ENCODE peak calls at places on chromosomes 7 and 10, in eight cellular contexts. I is adrenal gland; G is PC-3; E is hepatocyte; O is CD8-positive, alpha-beta memory T cell; P is A673; R is heart left ventricle; Q is SJSA1. A is an unnamed sample.

GRCh38 chr7:133436014-133436428 is 183.1 kb downstream of the EXOC4 start:
- DNase-seq in R (no peak), P (no peak), Q (no peak), E (no peak), G (no peak), O (no peak), I (peak; percentile 40), A (peak; percentile 74)

GRCh38 chr7:140078392-140078791 is 15.6 kb upstream of the PARP12 start:
- DNase-seq in P (no peak), R (no peak), O (no peak), I (no peak), Q (no peak), G (no peak), E (no peak), A (no peak)

GRCh38 chr10:122233857-122234348 is 37.2 kb upstream of the BTBD16 start:
- DNase-seq in P (no peak), E (no peak), R (no peak), G (no peak), Q (no peak), I (no peak), O (no peak), A (no peak)

GRCh38 chr10:127337801-127338200 is 141.4 kb upstream of the INSYN2A start:
- DNase-seq in O (no peak), E (no peak), Q (no peak), I (no peak), R (no peak), G (no peak), P (no peak), A (no peak)

GRCh38 chr7:4792537-4793126 is 17.2 kb downstream of the AP5Z1 start:
- DNase-seq in I (peak; percentile 72), O (no peak), Q (no peak), G (no peak), P (no peak), E (no peak), R (no peak), A (no peak)

GRCh38 chr7:68862736-68863135 is 735.5 kb upstream of the AUTS2 start:
- DNase-seq in R (no peak), E (no peak), I (no peak), O (no peak), P (no peak), G (no peak), Q (no peak), A (no peak)

GRCh38 chr7:22470981-22471380 is 29.0 kb downstream of the STEAP1B start:
- DNase-seq in R (no peak), E (no peak), I (no peak), Q (no peak), P (no peak), O (no peak), G (no peak), A (no peak)

GRCh38 chr10:22630229-22631174 is 83.9 kb downstream of the PIP4K2A start:
- DNase-seq in E (no peak), O (no peak), R (no peak), I (no peak), Q (no peak), G (no peak), P (peak; percentile 65), A (peak; percentile 50)

GRCh38 chr7:139481364-139481763 is 2.1 kb downstream of the KLRG2 start:
- DNase-seq in R (no peak), O (no peak), I (no peak), Q (no peak), G (no peak), P (no peak), E (no peak), A (no peak)

GRCh38 chr7:7681936-7682329 is 36.5 kb downstream of the RPA3 start:
- DNase-seq in G (no peak), O (no peak), Q (no peak), R (no peak), P (no peak), I (no peak), E (no peak), A (no peak)

GRCh38 chr10:99532687-99533495 is at the start of gene NKX2-3:
- DNase-seq in R (peak; percentile 75), I (no peak), P (peak; percentile 91), E (peak; percentile 63), G (peak; percentile 46), Q (no peak), O (no peak), A (no peak)

GRCh38 chr10:19142967-19143366 is 94.4 kb downstream of the MALRD1 start:
- DNase-seq in I (no peak), E (no peak), Q (no peak), R (no peak), O (no peak), G (no peak), P (no peak), A (no peak)

GRCh38 chr10:102408728-102409603 is 9.6 kb downstream of the PSD start:
- DNase-seq in E (peak; percentile 84), P (peak; percentile 73), R (no peak), O (peak; percentile 40), Q (no peak), G (no peak), I (no peak), A (no peak)

GRCh38 chr7:1370738-1371137 is 88.5 kb downstream of the MICALL2 start:
- DNase-seq in G (no peak), E (no peak), R (peak; percentile 44), Q (no peak), I (no peak), O (no peak), P (no peak), A (no peak)

GRCh38 chr7:106100863-106101262 is 11.2 kb downstream of the SYPL1 start:
- DNase-seq in R (no peak), E (no peak), Q (no peak), I (no peak), P (no peak), G (no peak), O (no peak), A (no peak)

GRCh38 chr10:48533951-48534720 is 70.7 kb downstream of the ARHGAP22 start:
- DNase-seq in E (no peak), G (no peak), I (no peak), O (no peak), P (no peak), Q (no peak), R (no peak), A (no peak)

GRCh38 chr7:11373546-11374142 is 400.0 kb downstream of the PHF14 start:
- DNase-seq in E (peak; percentile 26), O (no peak), G (peak; percentile 54), P (peak; percentile 39), Q (no peak), I (no peak), R (no peak), A (peak; percentile 0)

GRCh38 chr7:41702635-41703371 is at the start of gene INHBA:
- DNase-seq in E (peak; percentile 61), P (peak; percentile 27), R (no peak), O (no peak), G (peak; percentile 96), I (peak; percentile 44), Q (no peak), A (peak; percentile 95)

GRCh38 chr7:134627775-134628153 is 18.9 kb upstream of the BPGM start:
- DNase-seq in G (no peak), E (no peak), I (no peak), R (no peak), P (no peak), O (no peak), Q (no peak), A (no peak)

GRCh38 chr7:115475774-115476407 is 554.0 kb downstream of the MDFIC start:
- DNase-seq in R (no peak), I (no peak), O (no peak), G (peak; percentile 26), Q (no peak), E (peak; percentile 44), P (peak; percentile 42), A (no peak)

GRCh38 chr7:13932131-13932530 is 57.3 kb downstream of the ETV1 start:
- DNase-seq in R (no peak), O (no peak), I (no peak), G (no peak), Q (no peak), P (no peak), E (no peak), A (no peak)

GRCh38 chr7:50653116-50653854 is 88.1 kb upstream of the DDC start:
- DNase-seq in Q (peak; percentile 22), P (no peak), O (no peak), I (peak; percentile 33), G (no peak), E (peak; percentile 71), R (no peak), A (no peak)

GRCh38 chr10:97065128-97065527 is 120.6 kb downstream of the SLIT1 start:
- DNase-seq in R (no peak), I (no peak), P (no peak), E (no peak), Q (no peak), G (peak; percentile 68), O (no peak), A (peak; percentile 19)

GRCh38 chr7:27689045-27689877 is 26.6 kb upstream of the HIBADH start:
- DNase-seq in Q (no peak), P (peak; percentile 9), O (no peak), I (peak; percentile 60), G (peak; percentile 67), E (peak; percentile 45), R (no peak), A (no peak)

GRCh38 chr7:140433396-140433795 is 29.5 kb downstream of the RAB19 start:
- DNase-seq in R (no peak), E (no peak), G (no peak), I (no peak), Q (no peak), O (no peak), P (no peak), A (no peak)

DNA sequence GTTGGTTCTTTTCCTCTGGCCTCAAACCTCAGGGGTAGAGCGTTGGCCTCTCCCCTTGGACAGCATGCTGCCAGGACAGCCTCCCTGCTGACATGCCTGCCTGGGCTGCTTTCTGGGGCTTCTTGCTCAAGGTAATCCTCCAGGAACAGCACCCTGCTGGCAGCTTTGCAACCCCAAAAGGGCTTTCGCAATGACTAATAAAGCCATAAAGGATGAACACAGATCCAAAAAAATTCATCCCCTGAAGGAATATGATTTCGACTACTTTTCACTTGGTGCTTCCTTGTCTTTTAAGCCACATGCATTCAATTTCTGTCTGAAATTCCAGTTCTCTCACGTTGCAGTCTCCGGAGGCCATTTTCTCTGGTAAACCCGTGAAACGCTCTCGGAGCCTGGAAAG is 15.1 kb upstream of the SH3PXD2A start:
- DNase-seq in P (peak; percentile 61), G (peak; percentile 79), I (no peak), O (no peak), Q (no peak), E (no peak), R (no peak), A (peak; percentile 98)
- H3K27ac ChIP-seq in P (no peak overlapping the region), G (peak overlapping the region; percentile 94), I (no peak overlapping the region), O (no peak overlapping the region), Q (no peak overlapping the region), E (peak overlapping the region; percentile 7), R (no peak overlapping the region), A (peak overlapping the region; percentile 99)

GRCh38 chr7:79789584-79790345 is 336.3 kb upstream of the MAGI2 start:
- DNase-seq in P (no peak), I (no peak), R (no peak), O (no peak), E (no peak), Q (no peak), G (no peak), A (no peak)
- H3K27ac ChIP-seq in P (no peak overlapping the region), I (no peak overlapping the region), R (no peak overlapping the region), O (no peak overlapping the region), E (no peak overlapping the region), Q (no peak overlapping the region), G (no peak overlapping the region), A (no peak overlapping the region)

GRCh38 chr10:15141136-15142067 is 27.1 kb downstream of the NMT2 start:
- DNase-seq in Q (no peak), R (no peak), P (peak; percentile 53), O (no peak), G (no peak), I (no peak), E (no peak), A (no peak)
- H3K27ac ChIP-seq in Q (no peak overlapping the region), R (no peak overlapping the region), P (no peak overlapping the region), O (no peak overlapping the region), G (no peak overlapping the region), I (no peak overlapping the region), E (no peak overlapping the region), A (no peak overlapping the region)

GRCh38 chr10:80497187-80498038 is 40.3 kb upstream of the SH2D4B start:
- DNase-seq in O (no peak), P (no peak), R (peak; percentile 77), E (no peak), I (peak; percentile 62), G (no peak), Q (peak; percentile 39), A (no peak)
- H3K27ac ChIP-seq in O (peak overlapping the region; percentile 49), P (no peak overlapping the region), R (peak overlapping the region; percentile 78), E (peak overlapping the region; percentile 90), I (peak overlapping the region; percentile 91), G (no peak overlapping the region), Q (no peak overlapping the region), A (peak overlapping the region; percentile 97)

A was measured in foreskin keratinocyte.